ENCODE peak calls at places on chromosomes 1 and 21, in five cellular contexts. P is SW480, T is NB4, A is adrenal gland, I is nucleus accumbens. R is an unnamed sample.

GRCh38 chr1:210405316-210405715 is 76.6 kb downstream of the HHAT start:
- DNase-seq in A (no peak), P (no peak), I (no peak), T (no peak), R (no peak)

GRCh38 chr1:210711825-210712224 is 383.1 kb downstream of the HHAT start:
- DNase-seq in T (no peak), P (no peak), A (no peak), I (no peak), R (no peak)

GRCh38 chr1:35707253-35708178 is 11.2 kb downstream of the C1orf216 start:
- DNase-seq in A (no peak), T (peak; percentile 60), I (peak; percentile 8), P (peak; percentile 18), R (no peak)

GRCh38 chr1:227234998-227235405 is 83.3 kb downstream of the CDC42BPA start:
- DNase-seq in P (peak; percentile 65), T (peak; percentile 77), A (no peak), I (no peak), R (no peak)

GRCh38 chr1:5927506-5928370 is 64.5 kb downstream of the NPHP4 start:
- DNase-seq in A (no peak), T (no peak), P (peak; percentile 9), I (no peak), R (no peak)

GRCh38 chr1:236869911-236870310 is 74.8 kb downstream of the MTR start:
- DNase-seq in T (no peak), A (no peak), I (no peak), P (no peak), R (no peak)

GRCh38 chr1:169321539-169321938 is 46.1 kb downstream of the NME7 start:
- DNase-seq in T (peak; percentile 25), A (no peak), I (no peak), P (peak; percentile 36), R (no peak)

GRCh38 chr1:177131723-177132122 is 32.8 kb downstream of the ASTN1 start:
- DNase-seq in A (no peak), P (no peak), T (no peak), I (no peak), R (no peak)

GRCh38 chr1:6466023-6466422 is at the start of gene TNFRSF25:
- DNase-seq in I (no peak), P (no peak), T (no peak), A (no peak), R (no peak)

GRCh38 chr1:85201340-85202091 is 700 bp upstream of the SYDE2 start:
- DNase-seq in I (no peak), P (peak; percentile 60), A (peak; percentile 76), T (peak; percentile 72), R (peak; percentile 84)

GRCh38 chr21:32812035-32812434 is 40.5 kb upstream of the PAXBP1 start:
- DNase-seq in P (no peak), T (no peak), A (no peak), I (no peak), R (no peak)

GRCh38 chr1:241810769-241811402 is 37.1 kb upstream of the EXO1 start:
- DNase-seq in P (no peak), I (no peak), A (no peak), T (no peak), R (no peak)

GRCh38 chr1:145887631-145888030 is 2.0 kb upstream of the ANKRD35 start:
- DNase-seq in I (no peak), T (no peak), P (peak; percentile 32), A (no peak), R (no peak)

GRCh38 chr21:20790113-20790512 is 208.1 kb upstream of the NCAM2 start:
- DNase-seq in A (no peak), I (no peak), P (no peak), T (no peak), R (no peak)

GRCh38 chr1:238991730-238992490 is 394.5 kb upstream of the CHRM3 start:
- DNase-seq in T (no peak), I (no peak), A (no peak), P (no peak), R (no peak)

GRCh38 chr21:45416619-45417018 is 11.7 kb downstream of the COL18A1 start:
- DNase-seq in A (peak; percentile 11), I (no peak), P (no peak), T (no peak), R (peak; percentile 35)

GRCh38 chr1:230031131-230031530 is 35.9 kb upstream of the GALNT2 start:
- DNase-seq in I (no peak), T (peak; percentile 55), P (no peak), A (no peak), R (no peak)

GRCh38 chr1:70327306-70328076 is 27.0 kb downstream of the ANKRD13C start:
- DNase-seq in P (no peak), T (no peak), I (no peak), A (no peak), R (no peak)

GRCh38 chr1:211738709-211739301 is 63.4 kb upstream of the NEK2 start:
- DNase-seq in A (no peak), P (peak; percentile 66), T (peak; percentile 41), I (no peak), R (no peak)

GRCh38 chr1:2966940-2967725 is 54.1 kb upstream of the ACTRT2 start:
- DNase-seq in P (no peak), A (no peak), I (peak; percentile 83), T (no peak), R (peak; percentile 36)

GRCh38 chr1:8472668-8473067 is 154.8 kb downstream of the SLC45A1 start:
- DNase-seq in T (no peak), A (no peak), I (no peak), P (no peak), R (no peak)

GRCh38 chr1:93079685-93080141 is 630 bp downstream of the MTF2 start:
- DNase-seq in I (peak; percentile 14), P (peak; percentile 32), T (peak; percentile 75), A (peak; percentile 33), R (peak; percentile 19)

GRCh38 chr1:26168410-26169167 is at the start of gene C1orf232:
- DNase-seq in P (no peak), I (no peak), A (no peak), T (no peak), R (peak; percentile 47)

GRCh38 chr1:174953657-174954435 is 45.9 kb upstream of the CACYBP start:
- DNase-seq in I (no peak), T (no peak), P (no peak), A (no peak), R (no peak)

GRCh38 chr1:206923009-206923960 is 1.5 kb upstream of the FCMR start:
- DNase-seq in P (no peak), A (no peak), I (no peak), T (peak; percentile 24), R (no peak)

GRCh38 chr1:92792340-92792782 is 7.5 kb upstream of the EVI5 start:
- DNase-seq in I (no peak), P (peak; percentile 27), A (no peak), T (no peak), R (no peak)